ENCODE peak calls at places on chromosomes 1 and 21, in eight cellular contexts. O is esophagus muscularis mucosa, S is right lobe of liver, G is breast epithelium, T is neural progenitor cell, K is heart left ventricle, E is PC-9, F is adrenal gland. M is an unnamed sample.
A peak's percentile ranks its signal among the peaks of the same experiment; 100 is the strongest.

GRCh38 chr1:234743866-234744581 is 134.0 kb upstream of the IRF2BP2 start:
- DNase-seq in O (no peak), S (no peak), G (no peak), T (peak; percentile 90), K (no peak), E (peak; percentile 15), F (no peak), M (peak; percentile 76)

GRCh38 chr1:232805269-232806070 is at the start of gene MAP10:
- DNase-seq in O (no peak), S (peak; percentile 81), G (peak; percentile 62), T (peak; percentile 82), K (peak; percentile 78), E (no peak), F (peak; percentile 72), M (peak; percentile 61)

GRCh38 chr1:229129306-229130027 is 141.4 kb upstream of the RAB4A start:
- DNase-seq in O (no peak), S (no peak), G (no peak), T (no peak), K (no peak), E (no peak), F (no peak), M (no peak)

GRCh38 chr21:39712976-39713375 is 32.0 kb upstream of the IGSF5 start:
- DNase-seq in O (no peak), S (no peak), G (no peak), T (peak; percentile 47), K (no peak), E (no peak), F (no peak), M (no peak)

GRCh38 chr1:115237023-115237422 is 101.0 kb downstream of the NGF start:
- DNase-seq in O (no peak), S (no peak), G (no peak), T (no peak), K (no peak), E (no peak), F (no peak), M (no peak)

GRCh38 chr1:166233750-166234366 is 67.1 kb upstream of the FAM78B start:
- DNase-seq in O (no peak), S (no peak), G (no peak), T (no peak), K (no peak), E (no peak), F (no peak), M (no peak)

GRCh38 chr1:22776051-22776611 is 65.5 kb downstream of the EPHB2 start:
- DNase-seq in O (no peak), S (no peak), G (no peak), T (no peak), K (no peak), E (no peak), F (no peak), M (no peak)

GRCh38 chr1:94672934-94673333 is 131.4 kb upstream of the F3 start:
- DNase-seq in O (no peak), S (no peak), G (no peak), T (no peak), K (no peak), E (no peak), F (no peak), M (peak; percentile 68)

GRCh38 chr1:61079898-61080336 is 2.4 kb upstream of the NFIA start:
- DNase-seq in O (peak; percentile 96), S (peak; percentile 84), G (peak; percentile 62), T (peak; percentile 60), K (peak; percentile 88), E (peak; percentile 50), F (peak; percentile 85), M (peak; percentile 51)

GRCh38 chr1:110083453-110084225 is 13.2 kb upstream of the ALX3 start:
- DNase-seq in O (no peak), S (no peak), G (no peak), T (peak; percentile 39), K (no peak), E (no peak), F (no peak), M (no peak)

GRCh38 chr1:108079550-108079949 is 114.6 kb upstream of the VAV3 start:
- DNase-seq in O (no peak), S (no peak), G (no peak), T (no peak), K (no peak), E (no peak), F (no peak), M (no peak)

GRCh38 chr1:110136911-110137310 is 13.4 kb upstream of the SLC6A17 start:
- DNase-seq in O (no peak), S (no peak), G (no peak), T (peak; percentile 86), K (no peak), E (no peak), F (peak; percentile 41), M (no peak)

GRCh38 chr1:17575786-17576584 is 36.5 kb downstream of the ARHGEF10L start:
- DNase-seq in O (no peak), S (no peak), G (no peak), T (no peak), K (no peak), E (no peak), F (no peak), M (no peak)

GRCh38 chr1:206496131-206496793 is 11.1 kb upstream of the RASSF5 start:
- DNase-seq in O (no peak), S (peak; percentile 75), G (no peak), T (no peak), K (no peak), E (no peak), F (no peak), M (no peak)

GRCh38 chr1:246600579-246600978 is 34.3 kb downstream of the CNST start:
- DNase-seq in O (no peak), S (no peak), G (no peak), T (no peak), K (no peak), E (no peak), F (no peak), M (no peak)

GRCh38 chr1:42845866-42846256 is 552 bp upstream of the ZNF691 start:
- DNase-seq in O (no peak), S (no peak), G (no peak), T (peak; percentile 44), K (no peak), E (no peak), F (no peak), M (no peak)

DNA sequence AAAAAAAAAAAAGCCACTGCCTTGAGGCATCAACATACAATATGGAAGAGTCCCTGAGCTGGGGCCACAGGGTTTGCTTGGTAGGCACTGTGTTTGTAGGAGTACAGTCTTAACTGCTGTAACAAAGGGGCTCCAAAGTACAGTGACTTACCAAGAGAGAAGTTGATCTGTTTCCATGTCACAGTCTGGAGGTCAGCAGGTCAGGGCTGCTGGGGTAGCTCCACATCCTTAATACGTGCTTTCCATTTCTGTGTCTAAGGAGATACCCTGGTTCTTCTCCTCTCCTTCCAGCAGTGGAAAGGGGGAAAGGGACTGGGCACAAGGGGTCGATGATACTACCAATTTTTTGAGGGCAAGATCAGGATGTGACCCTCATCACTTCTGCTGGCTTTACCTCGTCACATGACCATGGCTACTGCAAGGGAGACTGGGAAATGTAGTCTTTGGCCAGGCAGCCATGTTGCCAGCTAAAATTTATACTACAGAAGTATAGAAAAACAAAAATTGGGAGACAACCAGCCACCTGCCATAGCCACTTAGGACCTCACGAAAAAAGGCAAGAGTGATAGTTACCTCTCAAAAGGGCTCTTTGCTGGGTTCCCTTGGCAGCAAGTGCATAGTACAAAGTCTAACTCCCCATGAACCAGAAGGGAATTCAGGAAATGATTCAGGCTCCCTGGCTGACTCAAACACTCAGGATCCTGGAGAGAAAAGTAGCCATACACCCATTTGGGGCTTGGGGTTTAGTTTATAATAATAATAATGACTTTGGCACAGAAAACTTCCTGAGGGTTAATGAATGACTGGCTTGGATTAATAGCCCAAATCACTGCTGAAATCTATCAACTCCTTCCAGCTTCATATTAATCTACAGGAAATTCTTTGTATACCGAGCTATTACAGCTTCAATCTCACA is 52.7 kb upstream of the ATP5PO start:
- DNase-seq in O (no peak), S (no peak), G (no peak), T (peak; percentile 34), K (no peak), E (no peak), F (no peak), M (peak; percentile 92)
- H3K27ac ChIP-seq in O (peak overlapping the region; percentile 30), S (no peak overlapping the region), G (no peak overlapping the region), T (no peak overlapping the region), K (peak overlapping the region; percentile 49), E (no peak overlapping the region), F (no peak overlapping the region), M (peak overlapping the region; percentile 60)

DNA sequence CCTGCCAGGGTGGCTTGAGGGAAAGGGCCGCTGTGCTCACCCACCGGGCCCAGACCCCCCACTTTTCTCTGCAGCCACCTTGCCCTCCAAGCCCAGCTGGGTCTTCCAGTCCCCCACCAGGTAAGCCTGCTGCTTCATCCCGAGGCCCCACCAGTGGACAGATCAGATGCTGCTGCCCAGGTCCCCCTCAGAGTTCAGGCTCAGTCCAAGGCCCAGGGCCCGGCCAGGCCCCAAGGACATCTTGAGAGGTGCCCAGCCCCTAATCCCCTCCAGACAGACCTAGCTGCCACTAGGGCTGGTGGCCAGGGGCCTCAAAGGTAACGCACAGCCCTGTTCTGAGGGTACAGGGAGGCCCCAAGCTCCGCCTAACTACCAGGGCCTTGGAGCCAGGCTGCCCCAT is 58.6 kb downstream of the MEGF6 start:
- DNase-seq in O (no peak), S (no peak), G (no peak), T (no peak), K (no peak), E (no peak), F (no peak), M (no peak)
- TF ChIP-seq CTCF in O (no peak), S (no peak), G (no peak), T (no peak), K (no peak), E (no peak), F (no peak), M (no peak)

DNA sequence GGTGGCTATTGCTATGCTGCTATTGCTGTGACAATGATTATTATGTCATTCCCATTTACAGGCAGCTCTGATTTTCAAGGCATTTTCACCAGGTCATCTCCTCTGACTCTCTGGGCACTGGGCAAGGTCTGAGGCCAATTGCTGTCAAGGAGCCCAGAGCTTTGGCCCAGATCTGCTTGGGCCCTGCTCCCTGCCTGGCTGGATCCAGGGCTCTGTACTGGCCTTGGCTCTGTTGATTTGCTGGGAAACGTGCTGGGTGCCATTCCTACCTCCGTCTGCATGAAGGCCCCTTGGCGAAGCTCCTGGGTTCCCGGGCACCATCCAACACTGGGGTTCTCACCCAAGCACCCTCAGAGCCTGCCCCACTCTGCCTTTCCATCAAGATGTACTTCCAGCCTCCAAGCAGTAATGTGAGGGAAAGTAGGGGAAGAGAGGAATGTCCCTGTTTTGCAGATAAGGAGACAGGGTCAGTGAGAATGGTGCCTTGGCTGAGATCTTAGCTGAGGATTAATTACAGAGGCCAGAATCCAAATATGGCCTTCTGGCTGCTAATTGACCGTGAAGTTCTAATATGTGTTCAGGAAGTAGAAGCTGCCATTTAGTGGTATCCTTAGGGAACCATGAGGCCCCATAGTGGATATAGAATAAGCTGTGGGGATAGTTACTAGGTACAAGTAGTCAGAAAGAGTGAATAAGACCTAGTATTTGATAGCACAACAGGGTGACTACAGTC is 63.9 kb downstream of the HTR6 start:
- DNase-seq in O (no peak), S (no peak), G (no peak), T (no peak), K (no peak), E (no peak), F (peak; percentile 50), M (no peak)
- H3K27ac ChIP-seq in O (no peak overlapping the region), S (no peak overlapping the region), G (no peak overlapping the region), T (no peak overlapping the region), K (no peak overlapping the region), E (no peak overlapping the region), F (peak overlapping the region; percentile 1), M (no peak overlapping the region)

DNA sequence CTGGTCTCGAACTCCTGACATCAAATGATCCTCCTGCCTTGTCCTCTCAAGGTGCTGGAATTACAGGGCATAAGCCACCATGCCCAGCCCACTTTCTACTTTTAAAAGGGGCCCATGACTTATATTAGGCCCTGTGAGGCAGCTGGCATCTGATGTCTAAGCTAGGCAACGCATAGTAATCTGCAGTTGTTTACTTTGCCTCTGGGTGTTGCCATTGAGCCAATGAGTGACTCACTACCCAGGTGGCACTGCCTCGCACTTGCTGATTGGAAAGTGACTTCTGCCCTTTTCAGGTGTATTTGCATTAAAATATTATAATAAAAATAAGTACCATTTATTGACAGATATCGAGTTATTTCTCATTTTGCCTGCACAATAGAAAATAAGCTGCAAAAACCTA is 84.9 kb downstream of the KIF14 start:
- DNase-seq in O (no peak), S (no peak), G (no peak), T (peak; percentile 31), K (no peak), E (peak; percentile 55), F (peak; percentile 12), M (peak; percentile 22)
- TF ChIP-seq CTCF in O (no peak), S (no peak), G (no peak), T (peak; percentile 40), K (no peak), E (no peak), F (no peak), M (no peak)